ENCODE peak calls at places on chromosome 2, in six cellular contexts. One of them, this sample, is unnamed.

GRCh38 chr2:38016177-38016576 is 59.8 kb downstream of the CYP1B1 start:
- DNase-seq in left ventricle myocardium inferior: no peak
- DNase-seq in kidney: no peak
- DNase-seq in ovary: no peak
- DNase-seq in uterus: no peak
- DNase-seq in colonic mucosa: no peak
- DNase-seq in this sample: no peak

GRCh38 chr2:187008111-187008510 is 159.1 kb upstream of the ZSWIM2 start:
- DNase-seq in uterus: no peak
- DNase-seq in kidney: no peak
- DNase-seq in colonic mucosa: no peak
- DNase-seq in ovary: no peak
- DNase-seq in left ventricle myocardium inferior: no peak
- DNase-seq in this sample: no peak

GRCh38 chr2:137865954-137866540 is 98.2 kb upstream of the HNMT start:
- DNase-seq in colonic mucosa: peak; percentile 55
- DNase-seq in kidney: no peak
- DNase-seq in left ventricle myocardium inferior: no peak
- DNase-seq in ovary: peak; percentile 21
- DNase-seq in uterus: no peak
- DNase-seq in this sample: no peak

GRCh38 chr2:108998911-108999310 is 9.9 kb upstream of the EDAR start:
- DNase-seq in left ventricle myocardium inferior: no peak
- DNase-seq in uterus: no peak
- DNase-seq in kidney: no peak
- DNase-seq in colonic mucosa: no peak
- DNase-seq in ovary: no peak
- DNase-seq in this sample: no peak

GRCh38 chr2:17658251-17658843 is 95.3 kb downstream of the SMC6 start:
- DNase-seq in kidney: no peak
- DNase-seq in colonic mucosa: no peak
- DNase-seq in uterus: no peak
- DNase-seq in ovary: no peak
- DNase-seq in left ventricle myocardium inferior: no peak
- DNase-seq in this sample: no peak

GRCh38 chr2:61853848-61854434 is at the start of gene FAM161A:
- DNase-seq in kidney: peak; percentile 97
- DNase-seq in left ventricle myocardium inferior: peak; percentile 91
- DNase-seq in ovary: peak; percentile 92
- DNase-seq in uterus: peak; percentile 87
- DNase-seq in colonic mucosa: peak; percentile 85
- DNase-seq in this sample: peak; percentile 89

GRCh38 chr2:44348385-44348784 is 12.9 kb downstream of the PREPL start:
- DNase-seq in kidney: no peak
- DNase-seq in colonic mucosa: no peak
- DNase-seq in uterus: peak; percentile 28
- DNase-seq in ovary: no peak
- DNase-seq in left ventricle myocardium inferior: no peak
- DNase-seq in this sample: no peak

GRCh38 chr2:212928681-212929080 is 222.7 kb downstream of the IKZF2 start:
- DNase-seq in ovary: no peak
- DNase-seq in uterus: no peak
- DNase-seq in kidney: no peak
- DNase-seq in colonic mucosa: no peak
- DNase-seq in left ventricle myocardium inferior: no peak
- DNase-seq in this sample: no peak

GRCh38 chr2:219645631-219646527 is 18.4 kb downstream of the SLC4A3 start:
- DNase-seq in kidney: peak; percentile 39
- DNase-seq in colonic mucosa: no peak
- DNase-seq in left ventricle myocardium inferior: no peak
- DNase-seq in ovary: peak; percentile 67
- DNase-seq in uterus: peak; percentile 42
- DNase-seq in this sample: peak; percentile 72

GRCh38 chr2:234479465-234479864 is 17.4 kb downstream of the ARL4C start:
- DNase-seq in colonic mucosa: no peak
- DNase-seq in uterus: no peak
- DNase-seq in left ventricle myocardium inferior: no peak
- DNase-seq in ovary: no peak
- DNase-seq in kidney: no peak
- DNase-seq in this sample: no peak

GRCh38 chr2:134134827-134135226 is 119.0 kb upstream of the MGAT5 start:
- DNase-seq in colonic mucosa: no peak
- DNase-seq in uterus: no peak
- DNase-seq in kidney: no peak
- DNase-seq in left ventricle myocardium inferior: no peak
- DNase-seq in ovary: no peak
- DNase-seq in this sample: no peak
- H3K4me1 ChIP-seq in colonic mucosa: peaks cover 18% of the 10 kb centered on the region
- H3K4me1 ChIP-seq in uterus: no peaks in the 10 kb centered on the region
- H3K4me1 ChIP-seq in kidney: peaks cover 12% of the 10 kb centered on the region
- H3K4me1 ChIP-seq in left ventricle myocardium inferior: peaks cover 88% of the 10 kb centered on the region
- H3K4me1 ChIP-seq in ovary: peaks cover 10% of the 10 kb centered on the region
- H3K4me1 ChIP-seq in this sample: no peaks in the 10 kb centered on the region

DNA sequence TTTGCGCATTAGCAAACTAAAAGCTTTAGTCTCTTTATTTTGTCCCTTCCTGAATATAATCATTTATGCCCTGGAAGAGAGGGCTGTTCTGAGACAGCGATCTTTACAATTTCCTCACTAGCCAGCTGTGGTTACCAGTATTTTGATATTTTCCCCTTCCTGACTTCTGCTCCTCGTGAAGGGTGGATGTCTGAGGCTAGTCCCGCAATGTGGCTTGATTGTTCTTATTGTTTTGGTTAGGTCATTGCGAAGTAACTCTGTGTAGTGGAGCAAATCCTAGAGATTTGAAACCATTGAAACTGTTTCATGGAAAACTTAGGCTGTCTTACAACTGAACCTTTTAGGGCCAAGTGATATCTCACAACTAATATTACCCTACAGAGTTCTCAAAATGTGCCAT is 2.4 kb downstream of the MRPL33 start:
- DNase-seq in kidney: no peak
- DNase-seq in ovary: no peak
- DNase-seq in uterus: no peak
- DNase-seq in colonic mucosa: no peak
- DNase-seq in left ventricle myocardium inferior: no peak
- DNase-seq in this sample: no peak
- H3K4me3 ChIP-seq in kidney: peak overlapping the region; percentile 84
- H3K4me3 ChIP-seq in ovary: no peak overlapping the region
- H3K4me3 ChIP-seq in uterus: no peak overlapping the region
- H3K4me3 ChIP-seq in colonic mucosa: no peak overlapping the region
- H3K4me3 ChIP-seq in left ventricle myocardium inferior: peak overlapping the region; percentile 95
- H3K4me3 ChIP-seq in this sample: no peak overlapping the region

DNA sequence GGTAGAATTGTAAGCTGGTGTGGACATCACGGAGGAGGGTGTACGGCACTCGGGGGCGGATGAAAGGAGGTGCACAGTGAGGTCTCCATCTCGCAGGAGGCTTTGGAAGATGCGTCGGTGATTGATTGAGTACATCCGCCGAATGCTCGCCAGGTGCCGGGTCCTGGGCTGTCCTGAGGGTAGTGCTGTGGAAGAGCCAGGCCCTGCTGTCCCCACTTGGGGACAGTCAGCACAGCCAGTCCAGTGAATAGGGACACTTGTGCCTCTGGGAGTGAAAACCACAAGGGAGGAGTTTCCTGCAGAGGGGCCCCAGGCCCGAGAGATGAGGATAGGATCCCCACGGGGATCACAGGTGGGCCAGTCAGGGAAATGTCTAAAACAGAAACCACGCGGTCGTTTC is 28.1 kb downstream of the MLPH start:
- DNase-seq in uterus: no peak
- DNase-seq in left ventricle myocardium inferior: no peak
- DNase-seq in colonic mucosa: no peak
- DNase-seq in kidney: no peak
- DNase-seq in ovary: no peak
- DNase-seq in this sample: no peak
- H3K4me1 ChIP-seq in uterus: no peaks in the 10 kb centered on the region
- H3K4me1 ChIP-seq in left ventricle myocardium inferior: peaks cover 57% of the 10 kb centered on the region
- H3K4me1 ChIP-seq in colonic mucosa: no peaks in the 10 kb centered on the region
- H3K4me1 ChIP-seq in kidney: no peaks in the 10 kb centered on the region
- H3K4me1 ChIP-seq in ovary: peaks cover 23% of the 10 kb centered on the region
- H3K4me1 ChIP-seq in this sample: no peaks in the 10 kb centered on the region

GRCh38 chr2:26279886-26280285 is 35.1 kb downstream of the HADHB start:
- DNase-seq in kidney: no peak
- DNase-seq in colonic mucosa: no peak
- DNase-seq in ovary: no peak
- DNase-seq in uterus: no peak
- DNase-seq in left ventricle myocardium inferior: no peak
- DNase-seq in this sample: no peak
- H3K4me3 ChIP-seq in kidney: no peak overlapping the region
- H3K4me3 ChIP-seq in colonic mucosa: no peak overlapping the region
- H3K4me3 ChIP-seq in ovary: no peak overlapping the region
- H3K4me3 ChIP-seq in uterus: no peak overlapping the region
- H3K4me3 ChIP-seq in left ventricle myocardium inferior: no peak overlapping the region
- H3K4me3 ChIP-seq in this sample: no peak overlapping the region

GRCh38 chr2:54575379-54575888 is 119.3 kb downstream of the SPTBN1 start:
- DNase-seq in uterus: no peak
- DNase-seq in colonic mucosa: no peak
- DNase-seq in ovary: no peak
- DNase-seq in kidney: no peak
- DNase-seq in left ventricle myocardium inferior: no peak
- DNase-seq in this sample: no peak
- H3K4me1 ChIP-seq in uterus: peaks cover 21% of the 10 kb centered on the region
- H3K4me1 ChIP-seq in colonic mucosa: peaks cover 50% of the 10 kb centered on the region
- H3K4me1 ChIP-seq in ovary: peaks cover 38% of the 10 kb centered on the region
- H3K4me1 ChIP-seq in kidney: peaks cover 79% of the 10 kb centered on the region
- H3K4me1 ChIP-seq in left ventricle myocardium inferior: peaks cover 100% of the 10 kb centered on the region
- H3K4me1 ChIP-seq in this sample: peaks cover 41% of the 10 kb centered on the region

DNA sequence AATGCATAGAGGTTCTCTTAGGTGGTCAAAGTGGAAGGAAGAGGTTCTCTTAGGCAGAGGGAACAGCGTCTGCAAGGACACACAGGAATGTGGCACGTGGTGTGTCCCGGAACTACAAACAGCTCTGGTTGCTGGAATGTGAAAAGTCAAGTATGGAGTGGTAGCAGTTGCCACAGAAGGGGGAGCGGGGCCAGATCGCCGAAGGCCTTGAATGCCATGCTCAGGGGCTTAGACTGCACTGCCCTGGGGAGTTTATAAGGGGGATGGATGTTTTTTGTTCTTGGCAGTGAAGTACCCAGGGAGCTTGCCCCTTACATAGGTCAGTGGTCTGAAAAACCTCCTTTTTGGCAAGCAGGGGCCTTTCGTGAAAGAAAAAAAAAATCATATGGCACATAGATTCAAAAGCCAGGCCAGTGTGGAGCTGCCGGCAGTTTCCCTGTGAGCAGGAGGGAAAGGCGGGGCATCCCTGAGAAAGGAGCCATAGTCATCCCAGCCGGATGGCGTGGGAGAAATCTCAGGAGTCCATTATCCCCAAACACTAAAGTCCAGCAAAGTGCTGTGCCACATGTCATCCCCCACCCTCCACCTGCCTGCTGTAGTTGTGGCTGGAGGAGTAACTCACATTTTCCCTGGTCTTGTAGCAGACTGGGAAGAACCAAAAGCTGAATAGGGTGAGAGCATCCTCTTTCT is 45.4 kb downstream of the GORASP2 start:
- DNase-seq in colonic mucosa: peak; percentile 29
- DNase-seq in left ventricle myocardium inferior: no peak
- DNase-seq in kidney: no peak
- DNase-seq in uterus: no peak
- DNase-seq in ovary: peak; percentile 34
- DNase-seq in this sample: no peak
- H3K4me3 ChIP-seq in colonic mucosa: peak overlapping the region; percentile 72
- H3K4me3 ChIP-seq in left ventricle myocardium inferior: peak overlapping the region; percentile 77
- H3K4me3 ChIP-seq in kidney: peak overlapping the region; percentile 71
- H3K4me3 ChIP-seq in uterus: no peak overlapping the region
- H3K4me3 ChIP-seq in ovary: peak overlapping the region; percentile 71
- H3K4me3 ChIP-seq in this sample: peak overlapping the region; percentile 58

GRCh38 chr2:65064728-65065552 is 8.7 kb downstream of the CEP68 start:
- DNase-seq in colonic mucosa: peak; percentile 59
- DNase-seq in uterus: peak; percentile 45
- DNase-seq in left ventricle myocardium inferior: peak; percentile 58
- DNase-seq in ovary: peak; percentile 57
- DNase-seq in kidney: no peak
- DNase-seq in this sample: peak; percentile 83
- H3K4me1 ChIP-seq in colonic mucosa: peaks cover 7% of the 10 kb centered on the region
- H3K4me1 ChIP-seq in uterus: no peaks in the 10 kb centered on the region
- H3K4me1 ChIP-seq in left ventricle myocardium inferior: peaks cover 96% of the 10 kb centered on the region
- H3K4me1 ChIP-seq in ovary: peaks cover 8% of the 10 kb centered on the region
- H3K4me1 ChIP-seq in kidney: peaks cover 12% of the 10 kb centered on the region
- H3K4me1 ChIP-seq in this sample: peaks cover 22% of the 10 kb centered on the region

GRCh38 chr2:79882548-79882947 is 369.7 kb downstream of the CTNNA2 start:
- DNase-seq in uterus: no peak
- DNase-seq in colonic mucosa: no peak
- DNase-seq in ovary: no peak
- DNase-seq in kidney: no peak
- DNase-seq in left ventricle myocardium inferior: no peak
- DNase-seq in this sample: no peak
- H3K4me3 ChIP-seq in uterus: no peak overlapping the region
- H3K4me3 ChIP-seq in colonic mucosa: no peak overlapping the region
- H3K4me3 ChIP-seq in ovary: no peak overlapping the region
- H3K4me3 ChIP-seq in kidney: no peak overlapping the region
- H3K4me3 ChIP-seq in left ventricle myocardium inferior: no peak overlapping the region
- H3K4me3 ChIP-seq in this sample: no peak overlapping the region

GRCh38 chr2:47172156-47172921 is 17.2 kb upstream of the STPG4 start:
- DNase-seq in kidney: no peak
- DNase-seq in uterus: no peak
- DNase-seq in left ventricle myocardium inferior: no peak
- DNase-seq in ovary: no peak
- DNase-seq in colonic mucosa: peak; percentile 44
- DNase-seq in this sample: peak; percentile 24
- H3K4me1 ChIP-seq in kidney: peaks cover 5% of the 10 kb centered on the region
- H3K4me1 ChIP-seq in uterus: peaks cover 7% of the 10 kb centered on the region
- H3K4me1 ChIP-seq in left ventricle myocardium inferior: peaks cover 89% of the 10 kb centered on the region
- H3K4me1 ChIP-seq in ovary: no peaks in the 10 kb centered on the region
- H3K4me1 ChIP-seq in colonic mucosa: peaks cover 24% of the 10 kb centered on the region
- H3K4me1 ChIP-seq in this sample: peaks cover 39% of the 10 kb centered on the region

DNA sequence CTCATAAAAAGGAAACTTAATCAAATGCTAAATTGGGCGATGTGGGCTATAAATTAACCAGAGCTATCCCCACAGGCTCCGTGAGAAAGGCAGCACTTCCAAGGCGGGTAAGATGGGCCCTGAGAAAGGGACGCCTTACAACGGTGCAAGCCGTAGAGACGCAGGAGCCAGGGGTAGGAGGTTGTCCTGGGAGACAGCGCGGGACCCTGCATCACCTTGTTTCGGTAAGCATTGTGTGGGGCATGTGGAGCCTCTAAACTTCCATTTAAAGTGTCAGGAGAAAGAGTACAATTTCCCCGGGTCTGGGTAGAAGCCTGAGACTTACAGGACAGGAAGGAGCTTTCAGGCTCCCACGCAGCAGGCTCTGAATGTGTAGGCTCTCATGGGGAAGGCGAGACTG is 1.2 kb upstream of the PER2 start:
- DNase-seq in uterus: no peak
- DNase-seq in kidney: no peak
- DNase-seq in ovary: no peak
- DNase-seq in left ventricle myocardium inferior: no peak
- DNase-seq in colonic mucosa: no peak
- DNase-seq in this sample: no peak
- H3K4me3 ChIP-seq in uterus: no peak overlapping the region
- H3K4me3 ChIP-seq in kidney: peak overlapping the region; percentile 71
- H3K4me3 ChIP-seq in ovary: peak overlapping the region; percentile 90
- H3K4me3 ChIP-seq in left ventricle myocardium inferior: peak overlapping the region; percentile 90
- H3K4me3 ChIP-seq in colonic mucosa: peak overlapping the region; percentile 78
- H3K4me3 ChIP-seq in this sample: peak overlapping the region; percentile 80

This sample was measured in SJSA1.